ENCODE peak calls at places on chromosome 1, in ten cellular contexts. Q is RWPE1, G is OCI-LY7, Z is AG04449, R is mesothelial cell of epicardium, W is tibial artery, S is prostate gland, A is HL-60, N is IMR-90, T is foreskin fibroblast. X is an unnamed sample.

GRCh38 chr1:162562452-162562828 is 918 bp downstream of the UAP1 start:
- DNase-seq in Q (peak; percentile 21), G (no peak), Z (no peak), R (no peak), W (no peak), S (peak; percentile 23), A (no peak), N (peak; percentile 65), T (peak; percentile 58), X (peak; percentile 60)

GRCh38 chr1:84090447-84091244 is 53.4 kb upstream of the PRKACB start:
- DNase-seq in Q (no peak), G (no peak), Z (no peak), R (no peak), W (no peak), S (no peak), A (no peak), N (no peak), T (no peak), X (no peak)

GRCh38 chr1:25576459-25577150 is 33.2 kb downstream of the LDLRAP1 start:
- DNase-seq in Q (no peak), G (no peak), Z (no peak), R (no peak), W (no peak), S (no peak), A (no peak), N (no peak), T (no peak), X (no peak)

GRCh38 chr1:118990513-118991131 is 2.5 kb upstream of the TBX15 start:
- DNase-seq in Q (no peak), G (no peak), Z (no peak), R (no peak), W (peak; percentile 47), S (no peak), A (no peak), N (no peak), T (no peak), X (no peak)

GRCh38 chr1:184686540-184686939 is 68.1 kb downstream of the EDEM3 start:
- DNase-seq in Q (no peak), G (no peak), Z (no peak), R (no peak), W (no peak), S (no peak), A (no peak), N (peak; percentile 10), T (peak; percentile 44), X (no peak)

GRCh38 chr1:41902125-41902524 is 16.6 kb downstream of the HIVEP3 start:
- DNase-seq in Q (peak; percentile 46), G (no peak), Z (peak; percentile 45), R (no peak), W (no peak), S (no peak), A (no peak), N (peak; percentile 73), T (peak; percentile 50), X (peak; percentile 68)

GRCh38 chr1:4961935-4962645 is 307.7 kb downstream of the AJAP1 start:
- DNase-seq in Q (no peak), G (no peak), Z (no peak), R (no peak), W (no peak), S (no peak), A (no peak), N (no peak), T (no peak), X (no peak)

GRCh38 chr1:100736766-100737165 is 17.2 kb downstream of the VCAM1 start:
- DNase-seq in Q (no peak), G (no peak), Z (no peak), R (no peak), W (no peak), S (no peak), A (no peak), N (peak; percentile 83), T (peak; percentile 44), X (peak; percentile 23)

GRCh38 chr1:73765551-73766233 is 432.3 kb downstream of the LRRIQ3 start:
- DNase-seq in Q (no peak), G (no peak), Z (no peak), R (no peak), W (no peak), S (no peak), A (no peak), N (no peak), T (no peak), X (no peak)

GRCh38 chr1:181174860-181175259 is 86.4 kb downstream of the IER5 start:
- DNase-seq in Q (no peak), G (no peak), Z (no peak), R (no peak), W (no peak), S (no peak), A (no peak), N (no peak), T (no peak), X (no peak)

GRCh38 chr1:230215049-230215448 is 148.0 kb downstream of the GALNT2 start:
- DNase-seq in Q (no peak), G (no peak), Z (no peak), R (no peak), W (peak; percentile 89), S (no peak), A (no peak), N (peak; percentile 64), T (peak; percentile 10), X (no peak)
- TF ChIP-seq CTCF in Q (no peak), G (peak; percentile 9), Z (peak; percentile 38), R (no peak), W (peak; percentile 63), S (no peak), A (no peak), N (peak; percentile 51), T (peak; percentile 34), X (no peak)

DNA sequence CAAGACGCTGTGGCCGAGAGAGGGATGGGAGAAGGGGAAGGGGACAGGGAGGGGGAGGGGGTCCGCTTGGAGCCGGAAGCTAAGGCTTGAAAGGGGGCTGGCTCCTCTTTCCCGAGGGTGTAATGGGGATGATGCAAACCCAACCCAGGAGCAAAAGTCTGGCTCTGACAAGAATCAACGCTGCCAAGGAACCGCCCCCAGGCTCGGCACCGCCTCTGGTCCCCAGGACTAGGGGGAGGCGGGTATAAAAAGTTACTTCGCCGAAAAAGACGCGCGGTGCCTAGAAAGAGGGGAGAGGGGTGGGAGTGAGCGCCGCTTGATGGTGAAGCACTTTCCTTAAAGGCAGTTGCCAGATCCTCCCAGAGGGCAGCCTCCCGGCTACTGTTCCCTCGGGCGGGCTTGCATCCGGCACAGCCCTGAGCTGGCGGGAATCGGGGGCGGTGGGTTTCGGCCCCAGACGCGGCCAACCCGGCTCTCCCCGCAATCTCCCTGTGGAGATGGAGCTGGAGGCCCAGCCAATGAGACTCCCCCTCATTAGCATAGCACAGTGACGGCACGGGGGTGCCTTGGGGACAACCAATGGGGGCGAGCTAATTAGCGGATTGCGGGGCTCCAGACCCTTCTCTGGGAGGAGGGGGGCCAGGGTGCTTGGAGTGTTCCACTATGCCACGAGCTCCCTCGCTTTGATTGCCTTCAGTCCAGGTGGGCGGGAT is at the start of gene KCNT2:
- DNase-seq in Q (peak; percentile 14), G (no peak), Z (no peak), R (peak; percentile 84), W (peak; percentile 79), S (peak; percentile 12), A (no peak), N (peak; percentile 29), T (peak; percentile 11), X (no peak)
- TF ChIP-seq CTCF in Q (no peak), G (no peak), Z (no peak), R (no peak), W (no peak), S (no peak), A (no peak), N (no peak), T (no peak), X (no peak)

GRCh38 chr1:201655910-201656669 is 117.2 kb downstream of the NAV1 start:
- DNase-seq in Q (no peak), G (no peak), Z (no peak), R (no peak), W (no peak), S (no peak), A (no peak), N (no peak), T (no peak), X (no peak)

GRCh38 chr1:201653238-201653637 is 114.3 kb downstream of the NAV1 start:
- DNase-seq in Q (no peak), G (peak; percentile 64), Z (no peak), R (no peak), W (no peak), S (no peak), A (no peak), N (no peak), T (no peak), X (no peak)

GRCh38 chr1:201656670-201657032 is 117.7 kb downstream of the NAV1 start:
- DNase-seq in Q (no peak), G (no peak), Z (no peak), R (peak; percentile 53), W (no peak), S (no peak), A (no peak), N (peak; percentile 74), T (no peak), X (no peak)

GRCh38 chr1:201653883-201654282 is 115.0 kb downstream of the NAV1 start:
- DNase-seq in Q (no peak), G (no peak), Z (no peak), R (no peak), W (no peak), S (no peak), A (no peak), N (no peak), T (no peak), X (no peak)

GRCh38 chr1:201655243-201655642 is 116.3 kb downstream of the NAV1 start:
- DNase-seq in Q (no peak), G (no peak), Z (no peak), R (peak; percentile 66), W (no peak), S (no peak), A (no peak), N (peak; percentile 92), T (peak; percentile 96), X (peak; percentile 81)
- TF ChIP-seq CTCF in Q (no peak), G (no peak), Z (peak; percentile 24), R (no peak), W (no peak), S (no peak), A (no peak), N (peak; percentile 22), T (peak; percentile 45), X (peak; percentile 69)

GRCh38 chr1:2402420-2402819 is 9.9 kb downstream of the PEX10 start:
- DNase-seq in Q (no peak), G (no peak), Z (no peak), R (no peak), W (no peak), S (no peak), A (no peak), N (no peak), T (no peak), X (no peak)

GRCh38 chr1:2398871-2399270 is 7.2 kb downstream of the RER1 start:
- DNase-seq in Q (no peak), G (no peak), Z (no peak), R (no peak), W (no peak), S (no peak), A (no peak), N (no peak), T (no peak), X (no peak)

GRCh38 chr1:2399890-2400575 is 8.4 kb downstream of the RER1 start:
- DNase-seq in Q (no peak), G (no peak), Z (no peak), R (no peak), W (no peak), S (no peak), A (no peak), N (no peak), T (no peak), X (no peak)

GRCh38 chr1:2400950-2401649 is 9.5 kb downstream of the RER1 start:
- DNase-seq in Q (no peak), G (no peak), Z (no peak), R (no peak), W (no peak), S (no peak), A (no peak), N (no peak), T (no peak), X (no peak)

GRCh38 chr1:2400576-2400909 is 8.9 kb downstream of the RER1 start:
- DNase-seq in Q (no peak), G (no peak), Z (no peak), R (no peak), W (no peak), S (no peak), A (no peak), N (no peak), T (no peak), X (no peak)
- TF ChIP-seq CTCF in Q (no peak), G (no peak), Z (no peak), R (no peak), W (no peak), S (no peak), A (no peak), N (no peak), T (no peak), X (no peak)

X was measured in HFFc6.